ENCODE peak calls at places on chromosome 18, in seven cellular contexts. A, R, E, F, B, D and T are unnamed samples.

GRCh38 chr18:75031717-75032317 is 177.1 kb downstream of the PTGR3 start:
- DNase-seq in E (no peak), D (no peak), R (no peak), A (no peak), F (no peak), B (no peak), T (no peak)

GRCh38 chr18:59593291-59593717 is 103.9 kb downstream of the CCBE1 start:
- DNase-seq in A (no peak), F (no peak), R (no peak), B (peak), E (no peak), D (no peak), T (no peak)

GRCh38 chr18:48475635-48476549 is 62.9 kb upstream of the CTIF start:
- DNase-seq in A (no peak), E (peak), D (peak), R (no peak), F (peak), B (peak), T (no peak)

GRCh38 chr18:37341016-37341415 is 224.6 kb downstream of the CELF4 start:
- DNase-seq in D (no peak), B (no peak), R (no peak), F (no peak), E (no peak), A (no peak), T (no peak)

GRCh38 chr18:13619505-13620205 is 106.7 kb downstream of the FAM210A start:
- DNase-seq in A (no peak), B (no peak), E (no peak), F (no peak), D (no peak), R (no peak), T (no peak)

GRCh38 chr18:13436596-13436995 is 218.0 kb downstream of the LDLRAD4 start:
- DNase-seq in A (no peak), E (no peak), R (no peak), B (no peak), F (no peak), D (no peak), T (peak)

GRCh38 chr18:35695803-35696202 is 114.3 kb downstream of the GALNT1 start:
- DNase-seq in E (no peak), R (no peak), F (no peak), D (no peak), A (no peak), B (no peak), T (peak)

GRCh38 chr18:24924066-24924716 is 427.8 kb downstream of the ZNF521 start:
- DNase-seq in F (no peak), D (no peak), E (no peak), A (no peak), B (no peak), R (no peak), T (no peak)

GRCh38 chr18:72652990-72653593 is 109.0 kb upstream of the CBLN2 start:
- DNase-seq in E (peak), B (no peak), F (peak), A (no peak), R (peak), D (peak), T (no peak)

GRCh38 chr18:35998967-35999366 is 26.5 kb downstream of the RMP24 start:
- DNase-seq in F (peak), E (no peak), D (no peak), R (no peak), B (peak), A (no peak), T (no peak)

GRCh38 chr18:46220116-46220515 is 115.9 kb downstream of the HAUS1 start:
- DNase-seq in A (no peak), B (peak), E (peak), D (no peak), R (no peak), F (no peak), T (no peak)

GRCh38 chr18:51867767-51868166 is 472.2 kb upstream of the DCC start:
- DNase-seq in D (peak), F (no peak), B (peak), A (no peak), R (no peak), E (peak), T (no peak)

GRCh38 chr18:23114911-23115310 is 20.4 kb upstream of the CABLES1 start:
- DNase-seq in R (no peak), D (no peak), E (no peak), F (no peak), A (no peak), B (peak), T (no peak)

GRCh38 chr18:23114171-23114881 is 21.0 kb upstream of the CABLES1 start:
- DNase-seq in F (no peak), D (no peak), B (no peak), R (no peak), A (no peak), E (no peak), T (no peak)

GRCh38 chr18:23115683-23116096 is 19.6 kb upstream of the CABLES1 start:
- DNase-seq in D (no peak), R (no peak), F (no peak), E (peak), B (peak), A (no peak), T (no peak)

GRCh38 chr18:23108496-23108895 is 26.8 kb upstream of the CABLES1 start:
- DNase-seq in R (no peak), F (no peak), A (no peak), D (no peak), E (no peak), B (peak), T (no peak)

DNA sequence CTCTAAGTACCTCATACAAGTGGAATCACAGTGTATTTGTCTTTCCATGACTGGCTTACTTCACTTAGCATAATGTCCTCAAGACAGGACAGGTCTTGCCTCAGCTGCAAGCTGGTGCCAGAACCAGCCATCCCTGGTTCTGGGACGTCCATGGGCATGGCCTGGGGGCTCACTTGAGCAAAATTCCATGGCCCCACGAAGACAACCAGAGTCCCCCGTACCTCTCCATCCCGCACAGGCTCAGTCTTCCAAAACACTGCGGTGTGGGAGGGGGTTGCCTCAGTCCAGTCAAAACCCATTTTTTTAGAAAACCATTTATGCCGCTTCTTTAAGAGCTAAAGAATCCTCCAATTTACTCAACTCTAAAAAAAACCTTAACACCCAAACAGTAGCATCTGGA is 21.7 kb upstream of the CABLES1 start:
- DNase-seq in F (no peak), R (no peak), D (no peak), E (no peak), B (no peak), A (no peak), T (no peak)
- H3K27ac ChIP-seq in F (no peak), R (no peak), D (no peak), E (no peak), B (no peak), A (no peak), T (no peak)

DNA sequence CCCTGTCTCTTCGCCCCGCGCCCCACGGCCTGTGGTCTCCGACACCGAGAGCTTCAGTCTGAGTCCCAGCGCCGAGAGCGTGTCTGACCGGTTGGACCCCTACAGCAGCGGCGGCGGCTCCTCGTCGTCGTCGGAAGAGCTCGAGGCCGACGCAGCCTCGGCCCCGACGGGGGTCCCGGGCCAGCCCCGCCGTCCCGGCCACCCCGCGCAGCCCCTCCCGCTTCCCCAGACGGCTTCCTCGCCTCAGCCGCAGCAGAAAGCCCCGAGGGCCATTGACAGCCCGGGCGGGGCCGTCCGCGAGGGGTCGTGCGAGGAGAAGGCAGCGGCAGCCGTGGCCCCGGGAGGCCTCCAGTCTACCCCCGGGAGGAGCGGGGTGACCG is 1.3 kb downstream of the PHLPP1 start:
- DNase-seq in D (peak), R (peak), F (peak), E (peak), B (peak), A (no peak), T (no peak)
- H3K27ac ChIP-seq in D (no peak), R (peak), F (no peak), E (peak), B (no peak), A (peak), T (peak)

GRCh38 chr18:7923105-7923504 is 356.0 kb downstream of the PTPRM start:
- DNase-seq in B (peak), F (no peak), D (no peak), E (peak), A (no peak), R (no peak), T (no peak)

GRCh38 chr18:7924616-7925015 is 357.5 kb downstream of the PTPRM start:
- DNase-seq in A (no peak), E (no peak), B (peak), R (no peak), D (no peak), F (no peak), T (no peak)

GRCh38 chr18:7919565-7919964 is 352.4 kb downstream of the PTPRM start:
- DNase-seq in F (no peak), A (no peak), E (no peak), B (no peak), D (no peak), R (no peak), T (no peak)

GRCh38 chr18:7918696-7919095 is 351.6 kb downstream of the PTPRM start:
- DNase-seq in D (no peak), R (no peak), A (no peak), B (peak), E (no peak), F (no peak), T (no peak)

GRCh38 chr18:7921938-7922587 is 354.9 kb downstream of the PTPRM start:
- DNase-seq in A (no peak), D (no peak), F (no peak), R (no peak), E (peak), B (peak), T (no peak)
- H3K27ac ChIP-seq in A (peak), D (no peak), F (no peak), R (no peak), E (peak), B (no peak), T (no peak)

GRCh38 chr18:3931013-3931315 is 481.0 kb downstream of the TGIF1 start:
- DNase-seq in E (peak), F (no peak), B (no peak), R (no peak), D (no peak), A (no peak), T (no peak)

GRCh38 chr18:3931542-3932112 is 481.7 kb downstream of the TGIF1 start:
- DNase-seq in B (no peak), R (no peak), E (peak), F (no peak), D (no peak), A (no peak), T (peak)

GRCh38 chr18:3930126-3931012 is 480.4 kb downstream of the TGIF1 start:
- DNase-seq in R (no peak), B (no peak), A (no peak), F (no peak), D (no peak), E (peak), T (no peak)

GRCh38 chr18:3932285-3932684 is 482.3 kb downstream of the TGIF1 start:
- DNase-seq in E (no peak), A (no peak), B (no peak), F (no peak), D (no peak), R (no peak), T (no peak)

DNA sequence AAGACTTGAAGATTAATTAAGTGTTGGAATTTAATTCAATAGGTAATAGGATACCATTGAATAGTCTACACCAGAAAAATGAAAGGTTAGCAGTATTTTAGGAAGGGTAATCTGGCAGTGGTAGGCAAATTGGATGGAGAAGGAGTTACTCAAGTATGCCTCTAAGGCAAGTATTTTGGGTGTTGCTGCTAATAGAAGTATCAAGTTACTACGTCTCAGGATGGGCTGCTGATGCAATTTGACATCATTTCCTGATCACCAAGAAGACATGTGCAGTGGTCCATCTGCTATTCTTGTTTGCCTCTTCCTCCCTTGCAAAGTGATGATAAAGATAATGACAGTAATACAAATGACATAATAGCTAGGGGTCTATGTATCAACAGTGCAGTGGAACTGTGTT is 485.3 kb downstream of the TGIF1 start:
- DNase-seq in R (no peak), F (no peak), B (no peak), A (no peak), D (no peak), E (no peak), T (no peak)
- H3K27ac ChIP-seq in R (no peak), F (no peak), B (no peak), A (no peak), D (no peak), E (no peak), T (no peak)

GRCh38 chr18:70420151-70420898 is 131.5 kb downstream of the SOCS6 start:
- DNase-seq in B (peak), D (no peak), A (no peak), F (no peak), R (no peak), E (no peak), T (no peak)
- H3K27ac ChIP-seq in B (no peak), D (no peak), A (no peak), F (no peak), R (no peak), E (no peak), T (no peak)

DNA sequence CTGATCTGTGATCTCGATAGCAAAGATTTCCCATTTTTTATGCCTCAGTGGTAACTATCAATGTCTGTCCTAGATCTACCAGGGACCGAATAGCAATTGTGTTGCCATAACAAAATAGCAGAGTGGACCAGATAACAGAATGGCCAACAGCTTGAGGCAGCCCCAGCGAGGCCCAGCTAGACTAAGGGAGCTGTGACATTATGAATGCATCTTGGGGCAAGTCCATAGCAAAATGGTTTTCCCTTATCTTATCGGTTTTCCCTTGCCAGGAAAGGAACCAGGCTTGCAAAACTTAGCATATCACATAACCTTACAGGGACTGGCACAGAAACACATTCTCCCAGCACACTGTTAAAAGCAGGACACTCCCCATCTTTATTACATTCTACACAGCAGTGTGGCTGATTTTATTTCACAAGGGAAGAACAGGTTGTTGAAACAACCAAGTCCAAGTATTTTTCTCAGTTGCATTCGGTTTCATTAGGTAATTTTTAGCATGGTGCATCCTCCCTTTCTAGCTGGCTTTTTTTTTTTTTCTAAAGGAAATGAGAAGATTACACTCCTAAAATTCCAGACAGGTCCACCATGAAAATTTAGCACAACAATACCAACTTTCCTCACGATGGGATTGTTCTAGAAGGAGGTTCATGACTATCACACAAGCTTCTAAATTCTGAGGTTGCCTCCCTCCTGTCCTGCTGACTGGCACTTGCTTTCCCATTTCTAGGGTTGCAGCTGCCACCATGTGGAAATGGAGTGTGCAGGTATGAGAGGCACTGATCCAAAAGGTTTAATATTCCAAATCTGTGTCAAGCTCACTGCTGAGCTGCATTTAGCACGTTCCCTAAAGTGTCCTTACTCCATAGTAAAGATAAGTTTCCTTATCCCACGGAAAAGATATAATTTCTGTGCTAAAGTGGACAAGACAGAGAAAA is 97.0 kb upstream of the SLC35G4 start:
- DNase-seq in F (no peak), E (peak), B (peak), D (no peak), A (no peak), R (no peak), T (no peak)
- H3K27ac ChIP-seq in F (no peak), E (no peak), B (no peak), D (no peak), A (no peak), R (no peak), T (no peak)

GRCh38 chr18:354003-354402 is 86.2 kb upstream of the THOC1 start:
- DNase-seq in D (no peak), A (no peak), B (no peak), E (no peak), R (no peak), F (no peak), T (no peak)
- H3K27ac ChIP-seq in D (no peak), A (no peak), B (no peak), E (no peak), R (no peak), F (no peak), T (no peak)

GRCh38 chr18:79411614-79412526 is 16.1 kb downstream of the NFATC1 start:
- DNase-seq in R (no peak), D (no peak), F (no peak), A (no peak), E (no peak), B (no peak), T (no peak)

GRCh38 chr18:79413901-79414300 is 18.2 kb downstream of the NFATC1 start:
- DNase-seq in E (no peak), R (no peak), A (no peak), F (no peak), B (no peak), D (no peak), T (no peak)

GRCh38 chr18:79413426-79413825 is 17.7 kb downstream of the NFATC1 start:
- DNase-seq in F (no peak), A (no peak), R (no peak), B (no peak), D (no peak), E (no peak), T (no peak)

GRCh38 chr18:79410731-79411613 is 15.2 kb downstream of the NFATC1 start:
- DNase-seq in A (no peak), D (no peak), B (no peak), E (no peak), R (no peak), F (no peak), T (no peak)

GRCh38 chr18:79413025-79413424 is 17.3 kb downstream of the NFATC1 start:
- DNase-seq in A (no peak), F (no peak), R (no peak), B (no peak), D (no peak), E (no peak), T (no peak)
- H3K27ac ChIP-seq in A (no peak), F (no peak), R (no peak), B (no peak), D (no peak), E (no peak), T (no peak)

DNA sequence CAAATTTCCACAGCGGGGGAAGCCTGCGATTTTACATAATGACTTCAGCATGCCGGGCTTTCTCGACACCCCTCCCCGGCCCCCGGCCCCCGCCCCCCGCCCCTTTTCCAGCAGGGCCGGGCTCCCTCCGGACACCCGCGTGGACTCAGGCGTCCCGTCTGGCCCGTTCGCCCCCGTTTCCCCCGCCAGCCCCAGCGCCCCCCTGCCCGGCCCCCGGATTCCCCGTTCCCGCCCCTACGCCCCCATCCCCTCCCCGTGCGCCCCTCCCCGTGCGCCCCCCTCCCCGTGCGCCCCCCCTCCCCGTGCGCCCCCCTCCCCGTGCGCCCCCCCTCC is 456 bp upstream of the NFATC1 start:
- DNase-seq in E (no peak), A (no peak), R (no peak), F (no peak), B (no peak), D (no peak), T (no peak)
- H3K27ac ChIP-seq in E (no peak), A (peak), R (no peak), F (no peak), B (no peak), D (no peak), T (no peak)

GRCh38 chr18:55592106-55592505 is 4.1 kb upstream of the TCF4 start:
- DNase-seq in A (no peak), B (no peak), D (no peak), R (no peak), E (peak), F (no peak), T (no peak)

GRCh38 chr18:55588876-55589595 is 1.0 kb upstream of the TCF4 start:
- DNase-seq in R (no peak), F (peak), A (no peak), B (peak), D (no peak), E (peak), T (no peak)

GRCh38 chr18:55589625-55590291 is 1.8 kb upstream of the TCF4 start:
- DNase-seq in F (peak), B (peak), E (peak), D (peak), R (peak), A (peak), T (peak)

GRCh38 chr18:55593888-55594287 is 5.9 kb upstream of the TCF4 start:
- DNase-seq in D (no peak), R (no peak), B (no peak), A (no peak), F (no peak), E (peak), T (no peak)

GRCh38 chr18:55592572-55592971 is 4.6 kb upstream of the TCF4 start:
- DNase-seq in D (no peak), E (no peak), R (no peak), A (no peak), B (peak), F (no peak), T (no peak)
- H3K27ac ChIP-seq in D (no peak), E (no peak), R (no peak), A (no peak), B (no peak), F (no peak), T (no peak)